ENCODE peak calls at places on chromosomes 7 and 10, in six cellular contexts. G, U, X, B, O and F are unnamed samples.

GRCh38 chr10:88118769-88119559 is 255.5 kb downstream of the PTEN start:
- DNase-seq in U (no peak), X (no peak), B (no peak), G (no peak), O (no peak), F (no peak)

GRCh38 chr10:73723516-73723915 is 20.7 kb upstream of the SEC24C start:
- DNase-seq in G (no peak), U (no peak), X (no peak), O (no peak), B (no peak), F (no peak)

GRCh38 chr10:91200314-91201212 is 19.9 kb upstream of the PCGF5 start:
- DNase-seq in X (no peak), B (no peak), G (no peak), U (no peak), O (no peak), F (no peak)

GRCh38 chr7:51255536-51256243 is 60.9 kb downstream of the COBL start:
- DNase-seq in O (no peak), B (no peak), U (peak), G (no peak), X (no peak), F (no peak)

GRCh38 chr10:58625070-58625469 is 112.4 kb downstream of the BICC1 start:
- DNase-seq in X (no peak), U (no peak), O (no peak), B (no peak), G (no peak), F (no peak)

GRCh38 chr10:86366033-86366901 is at the start of gene GRID1:
- DNase-seq in U (no peak), X (peak), B (peak), O (peak), G (peak), F (peak)

GRCh38 chr10:87589653-87590052 is 70.0 kb upstream of the PAPSS2 start:
- DNase-seq in B (no peak), O (no peak), U (no peak), G (no peak), X (no peak), F (no peak)

GRCh38 chr7:138358850-138359341 is 101.2 kb upstream of the TRIM24 start:
- DNase-seq in X (no peak), U (no peak), O (no peak), B (no peak), G (no peak), F (no peak)

GRCh38 chr10:133087045-133087678 is 562 bp upstream of the ADGRA1 start:
- DNase-seq in B (no peak), X (no peak), G (no peak), O (no peak), U (no peak), F (peak)

GRCh38 chr10:72831696-72832355 is 61.7 kb upstream of the OIT3 start:
- DNase-seq in B (no peak), U (no peak), G (no peak), X (no peak), O (no peak), F (no peak)

GRCh38 chr7:36346260-36346831 is 43.3 kb upstream of the ANLN start:
- DNase-seq in O (no peak), B (no peak), X (no peak), G (no peak), U (no peak), F (no peak)

GRCh38 chr10:24363070-24363469 is 154.1 kb downstream of the KIAA1217 start:
- DNase-seq in B (no peak), O (no peak), X (no peak), G (no peak), U (no peak), F (no peak)

GRCh38 chr10:50837095-50837494 is 48.3 kb downstream of the A1CF start:
- DNase-seq in G (no peak), X (no peak), U (no peak), B (no peak), O (no peak), F (no peak)